ENCODE peak calls at places on chromosomes 6 and 20, in nine cellular contexts. Q, E, I, Z, H, M, T, P and A are unnamed samples.

GRCh38 chr6:125361868-125362267 is 60.1 kb upstream of the HDDC2 start:
- DNase-seq in T (no peak), M (no peak), E (no peak), P (no peak), Z (no peak), H (no peak), I (no peak), Q (no peak), A (no peak)

GRCh38 chr6:30821862-30822784 is 62.2 kb upstream of the DDR1 start:
- DNase-seq in Q (no peak), M (no peak), T (peak), H (peak), I (no peak), E (peak), Z (no peak), P (no peak), A (no peak)

GRCh38 chr20:11553603-11554002 is 364.1 kb upstream of the BTBD3 start:
- DNase-seq in E (no peak), Z (no peak), P (no peak), I (no peak), H (peak), Q (no peak), M (no peak), T (peak), A (no peak)

GRCh38 chr6:149862901-149863595 is 1.1 kb downstream of the LRP11 start:
- DNase-seq in M (peak), I (peak), E (peak), H (peak), P (no peak), Q (peak), T (peak), Z (no peak), A (no peak)

GRCh38 chr6:117448011-117448410 is 22.3 kb upstream of the ROS1 start:
- DNase-seq in I (no peak), M (no peak), P (no peak), E (no peak), T (peak), Z (no peak), Q (no peak), H (no peak), A (no peak)

GRCh38 chr20:47857994-47858557 is 72.8 kb upstream of the SULF2 start:
- DNase-seq in T (peak), M (no peak), Z (no peak), I (no peak), Q (no peak), E (no peak), P (no peak), H (no peak), A (no peak)

GRCh38 chr20:1341561-1342265 is 12.8 kb upstream of the SDCBP2 start:
- DNase-seq in P (no peak), I (no peak), H (no peak), T (peak), M (no peak), E (no peak), Q (no peak), Z (no peak), A (no peak)

GRCh38 chr6:34465551-34466241 is at the start of gene PACSIN1:
- DNase-seq in E (peak), P (no peak), H (no peak), Z (no peak), I (no peak), Q (no peak), M (no peak), T (peak), A (no peak)

GRCh38 chr6:52403627-52404026 is 16.5 kb upstream of the EFHC1 start:
- DNase-seq in T (no peak), P (no peak), Z (no peak), M (peak), H (no peak), Q (no peak), I (no peak), E (no peak), A (no peak)

GRCh38 chr6:137341721-137342195 is 122.6 kb upstream of the IFNGR1 start:
- DNase-seq in Q (peak), E (no peak), I (peak), P (no peak), M (peak), T (peak), H (no peak), Z (no peak), A (no peak)

GRCh38 chr6:37695857-37696219 is 1.8 kb downstream of the MDGA1 start:
- DNase-seq in P (no peak), H (no peak), I (no peak), E (no peak), Q (no peak), T (peak), Z (no peak), M (no peak), A (no peak)

GRCh38 chr20:63590218-63591146 is 16.4 kb upstream of the HELZ2 start:
- DNase-seq in Z (no peak), H (no peak), I (no peak), E (no peak), P (no peak), M (peak), T (no peak), Q (no peak), A (no peak)

GRCh38 chr20:59145926-59146800 is 17.5 kb upstream of the ZNF831 start:
- DNase-seq in M (no peak), Z (no peak), H (no peak), P (no peak), I (peak), T (no peak), Q (peak), E (peak), A (no peak)

GRCh38 chr6:150590448-150590847 is 9.2 kb upstream of the PLEKHG1 start:
- DNase-seq in I (no peak), E (no peak), M (no peak), Q (no peak), Z (no peak), P (no peak), H (no peak), T (no peak), A (no peak)

GRCh38 chr20:21246143-21246542 is 57.0 kb upstream of the XRN2 start:
- DNase-seq in P (no peak), T (no peak), Q (no peak), E (no peak), M (no peak), H (no peak), I (no peak), Z (no peak), A (no peak)

GRCh38 chr6:105616521-105616920 is 213.6 kb upstream of the PREP start:
- DNase-seq in P (no peak), Z (no peak), T (peak), H (no peak), I (no peak), M (no peak), Q (no peak), E (no peak), A (no peak)

GRCh38 chr6:105619971-105620741 is 217.3 kb upstream of the PREP start:
- DNase-seq in T (peak), Z (no peak), H (no peak), M (no peak), E (no peak), P (no peak), Q (no peak), I (no peak), A (no peak)

GRCh38 chr6:105620878-105621277 is 218.0 kb upstream of the PREP start:
- DNase-seq in H (no peak), T (peak), Z (no peak), Q (no peak), E (no peak), M (no peak), I (no peak), P (no peak), A (no peak)

GRCh38 chr6:105621564-105622175 is 218.8 kb upstream of the PREP start:
- DNase-seq in T (no peak), H (no peak), M (no peak), E (no peak), Z (no peak), Q (no peak), I (no peak), P (no peak), A (no peak)

GRCh38 chr6:105618247-105618646 is 215.4 kb upstream of the PREP start:
- DNase-seq in M (no peak), Q (no peak), T (no peak), I (no peak), H (no peak), Z (no peak), P (no peak), E (no peak), A (no peak)
- H3K27ac ChIP-seq in M (no peak), Q (no peak), T (no peak), I (no peak), H (no peak), Z (no peak), P (no peak), E (no peak), A (no peak)

DNA sequence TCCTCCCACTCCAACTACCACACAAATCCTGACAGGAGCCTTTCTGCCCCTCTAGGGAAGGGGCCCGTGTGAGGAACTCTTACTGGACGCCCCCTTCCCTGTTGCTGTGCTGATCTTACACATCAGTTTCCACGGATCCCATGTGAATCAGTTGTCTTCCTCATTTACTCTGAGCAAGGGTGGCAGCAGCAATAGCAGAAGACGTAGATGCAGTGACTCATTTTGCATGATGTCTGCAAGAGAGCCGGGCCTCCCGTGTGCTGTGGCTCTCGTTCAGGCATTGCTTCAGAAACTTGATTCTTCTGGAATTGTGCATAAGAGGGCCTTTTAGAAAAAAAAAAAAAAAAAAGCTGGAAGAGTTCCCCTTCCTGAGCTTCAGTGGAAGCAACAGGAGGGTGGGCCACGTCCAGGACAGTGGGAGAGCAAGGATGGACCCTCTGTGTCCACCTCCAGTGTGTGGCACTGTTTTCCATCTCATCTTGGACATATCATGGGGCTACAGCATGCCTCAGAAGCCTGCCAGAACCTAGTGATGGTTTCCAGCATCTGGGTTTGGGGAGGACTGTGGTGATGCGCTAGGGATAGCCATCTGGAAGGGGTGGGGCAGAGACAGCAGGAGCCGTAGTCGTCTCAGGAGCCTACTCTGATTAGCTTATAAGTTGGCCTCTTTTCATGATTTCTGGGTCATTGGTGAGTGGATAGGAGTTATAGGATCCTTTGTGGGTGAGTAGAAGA is 62.1 kb downstream of the FOXO3 start:
- DNase-seq in Q (no peak), Z (peak), E (no peak), T (peak), I (no peak), H (no peak), P (no peak), M (no peak), A (no peak)
- H3K27ac ChIP-seq in Q (no peak), Z (peak), E (no peak), T (peak), I (no peak), H (no peak), P (no peak), M (peak), A (peak)

GRCh38 chr6:47729019-47729418 is 30.6 kb downstream of the ADGRF4 start:
- DNase-seq in I (no peak), P (no peak), M (no peak), Q (no peak), H (no peak), Z (no peak), E (no peak), T (peak), A (no peak)

GRCh38 chr6:47727391-47727790 is 29.0 kb downstream of the ADGRF4 start:
- DNase-seq in P (no peak), T (no peak), Z (no peak), E (no peak), H (no peak), Q (no peak), M (no peak), I (no peak), A (no peak)

GRCh38 chr6:47733879-47734558 is 35.6 kb downstream of the ADGRF4 start:
- DNase-seq in T (peak), Q (peak), P (peak), H (peak), I (no peak), Z (no peak), E (peak), M (no peak), A (no peak)

GRCh38 chr6:47724300-47724699 is 25.9 kb downstream of the ADGRF4 start:
- DNase-seq in M (no peak), E (no peak), T (peak), H (no peak), P (no peak), Z (no peak), Q (no peak), I (no peak), A (no peak)

DNA sequence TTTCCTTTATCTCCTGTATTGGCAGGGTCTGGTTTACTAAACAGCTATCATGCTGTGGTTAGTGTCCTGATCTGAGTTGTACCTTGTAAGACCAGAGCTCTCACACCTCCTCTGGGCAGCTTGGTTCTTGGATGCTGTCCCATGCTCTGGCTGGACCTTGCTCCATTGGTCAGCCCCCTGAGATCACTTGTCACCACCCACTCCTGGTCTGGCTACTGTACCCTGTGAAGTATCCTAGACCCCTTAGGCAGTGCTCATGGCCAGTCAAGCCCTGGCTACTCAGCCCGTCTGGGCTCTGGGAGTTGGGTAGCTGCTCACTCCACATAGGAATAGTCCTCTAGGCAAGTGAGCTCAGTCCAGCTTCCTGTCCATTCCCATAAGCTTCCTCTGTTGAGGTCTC is 31.1 kb downstream of the ADGRF4 start:
- DNase-seq in E (no peak), Z (no peak), I (no peak), Q (no peak), M (no peak), T (no peak), P (no peak), H (no peak), A (no peak)
- H3K27ac ChIP-seq in E (no peak), Z (no peak), I (no peak), Q (no peak), M (no peak), T (no peak), P (no peak), H (no peak), A (no peak)

GRCh38 chr20:62304331-62305148 is 1.7 kb downstream of the ADRM1 start:
- DNase-seq in Q (no peak), P (no peak), H (no peak), I (no peak), T (no peak), M (no peak), E (no peak), Z (no peak), A (no peak)
- H3K27ac ChIP-seq in Q (peak), P (peak), H (peak), I (no peak), T (peak), M (peak), E (no peak), Z (no peak), A (peak)

DNA sequence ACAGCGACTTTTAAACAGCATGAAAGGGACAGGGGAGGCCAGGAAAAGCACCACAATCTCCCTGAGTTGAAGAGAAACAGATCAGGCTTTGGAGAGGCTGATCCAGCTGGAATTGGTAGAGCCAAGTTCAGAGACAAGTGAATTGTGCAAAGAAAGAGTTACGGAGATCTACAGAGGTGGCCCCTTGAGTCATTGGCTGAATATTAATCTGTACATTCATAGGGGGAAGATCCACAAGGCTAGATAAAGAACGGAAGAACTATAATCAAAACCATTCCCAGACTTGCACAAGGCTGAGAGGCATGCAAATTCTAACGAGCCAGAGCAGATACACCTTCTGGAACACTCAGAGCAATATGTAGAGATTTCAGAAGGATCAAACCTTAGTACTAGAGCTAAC is 14.2 kb upstream of the FOXQ1 start:
- DNase-seq in E (peak), M (no peak), Z (no peak), I (no peak), Q (no peak), P (no peak), H (no peak), T (peak), A (no peak)
- H3K27ac ChIP-seq in E (no peak), M (no peak), Z (no peak), I (no peak), Q (no peak), P (no peak), H (no peak), T (no peak), A (no peak)